ENCODE peak calls at places on chromosomes 16 and 17, in five cellular contexts. E is stomach, N is IMR-90, F is A549, R is tibial nerve. M is an unnamed sample.

GRCh38 chr16:1626327-1626726 is 14.2 kb downstream of the CRAMP1 start:
- DNase-seq in R (no peak), F (no peak), E (no peak), N (no peak), M (no peak)

GRCh38 chr17:81683208-81683583 is 401 bp downstream of the ARL16 start:
- DNase-seq in E (no peak), F (no peak), R (no peak), N (peak; percentile 5), M (no peak)

GRCh38 chr17:81035389-81036127 is 607 bp downstream of the BAIAP2 start:
- DNase-seq in F (no peak), E (no peak), N (no peak), R (no peak), M (no peak)

GRCh38 chr16:14325502-14325901 is 254.4 kb downstream of the MRTFB start:
- DNase-seq in F (no peak), N (no peak), R (no peak), E (no peak), M (no peak)

GRCh38 chr17:74177018-74177450 is 26.4 kb upstream of the RPL38 start:
- DNase-seq in E (no peak), F (no peak), R (no peak), N (peak; percentile 37), M (no peak)

GRCh38 chr17:79949646-79950292 is 85.9 kb downstream of the TBC1D16 start:
- DNase-seq in F (no peak), R (no peak), E (no peak), N (no peak), M (peak; percentile 42)

GRCh38 chr17:2940352-2940751 is 123.1 kb downstream of the OR1D5 start:
- DNase-seq in N (no peak), R (no peak), E (peak; percentile 79), F (no peak), M (no peak)

GRCh38 chr16:12833939-12834338 is 30.3 kb upstream of the CPPED1 start:
- DNase-seq in F (peak; percentile 54), E (no peak), N (no peak), R (no peak), M (no peak)

DNA sequence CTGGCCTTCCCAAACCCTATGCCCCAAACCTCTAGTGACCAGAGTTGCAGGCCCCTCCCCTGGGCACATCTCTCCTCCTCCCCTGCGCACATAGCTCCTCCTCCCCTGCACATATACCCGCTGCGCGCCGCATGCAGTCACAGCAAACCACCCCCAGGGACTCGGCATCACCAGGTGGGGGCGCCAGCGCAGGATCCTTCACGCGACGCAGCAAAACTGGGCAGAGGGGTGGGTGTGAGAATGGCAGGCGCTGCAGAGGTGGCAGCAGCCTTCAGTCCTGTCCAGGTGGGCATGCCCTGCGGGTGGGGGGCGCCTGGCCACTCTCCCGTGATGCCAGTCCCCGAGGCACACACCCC is 5.6 kb downstream of the CORO6 start:
- DNase-seq in E (peak; percentile 83), R (no peak), F (peak; percentile 84), N (peak; percentile 38), M (peak; percentile 68)
- TF ChIP-seq POLR2A in E (no peak), R (peak; percentile 45), F (peak; percentile 21), N (no peak), M (no peak)

GRCh38 chr17:75318615-75319222 is 29.5 kb upstream of the SLC25A19 start:
- DNase-seq in F (no peak), R (no peak), N (no peak), E (no peak), M (no peak)

GRCh38 chr17:75316253-75316652 is 27.0 kb upstream of the SLC25A19 start:
- DNase-seq in E (no peak), F (no peak), N (no peak), R (no peak), M (no peak)

GRCh38 chr17:75318211-75318610 is 29.0 kb upstream of the SLC25A19 start:
- DNase-seq in E (peak; percentile 69), N (no peak), F (no peak), R (no peak), M (no peak)

GRCh38 chr17:75315541-75316243 is 26.5 kb upstream of the SLC25A19 start:
- DNase-seq in E (no peak), R (no peak), F (no peak), N (peak; percentile 47), M (no peak)

GRCh38 chr17:75317671-75318070 is 28.4 kb upstream of the SLC25A19 start:
- DNase-seq in N (no peak), F (no peak), R (no peak), E (no peak), M (no peak)
- TF ChIP-seq POLR2A in N (no peak), F (no peak), R (no peak), E (no peak), M (no peak)

GRCh38 chr17:45170976-45171337 is 9.3 kb downstream of the HEXIM2 start:
- DNase-seq in N (peak; percentile 52), R (peak; percentile 62), E (peak; percentile 31), F (peak; percentile 76), M (peak; percentile 81)
- TF ChIP-seq POLR2A in N (no peak), R (peak; percentile 20), E (no peak), F (no peak), M (no peak)

GRCh38 chr17:50072925-50073324 is 17.0 kb downstream of the ITGA3 start:
- DNase-seq in F (no peak), N (no peak), E (no peak), R (no peak), M (no peak)

GRCh38 chr17:50075446-50076032 is 19.6 kb upstream of the PDK2 start:
- DNase-seq in E (no peak), R (no peak), N (no peak), F (no peak), M (no peak)

GRCh38 chr17:50076221-50076590 is 18.9 kb upstream of the PDK2 start:
- DNase-seq in F (no peak), R (no peak), N (no peak), E (no peak), M (no peak)

GRCh38 chr17:50072130-50072529 is 16.2 kb downstream of the ITGA3 start:
- DNase-seq in N (no peak), E (no peak), R (no peak), F (no peak), M (no peak)

GRCh38 chr17:50074227-50074626 is 18.3 kb downstream of the ITGA3 start:
- DNase-seq in N (no peak), R (no peak), F (no peak), E (no peak), M (no peak)
- TF ChIP-seq POLR2A in N (no peak), R (no peak), F (no peak), E (no peak), M (no peak)